ENCODE peak calls at places on chromosomes 2 and 18, in five cellular contexts. One of them, this sample, is unnamed.

GRCh38 chr2:96509847-96510230 is 4.7 kb upstream of the NEURL3 start:
- DNase-seq in epithelial cell of proximal tubule: no peak
- DNase-seq in ovary: no peak
- DNase-seq in fibroblast of mammary gland: no peak
- DNase-seq in NB4: no peak
- DNase-seq in this sample: no peak

GRCh38 chr2:97716695-97717617 is 3.6 kb downstream of the ZAP70 start:
- DNase-seq in epithelial cell of proximal tubule: no peak
- DNase-seq in ovary: no peak
- DNase-seq in fibroblast of mammary gland: no peak
- DNase-seq in NB4: no peak
- DNase-seq in this sample: peak

GRCh38 chr18:67010916-67011315 is 407.0 kb upstream of the CDH19 start:
- DNase-seq in epithelial cell of proximal tubule: peak
- DNase-seq in ovary: no peak
- DNase-seq in fibroblast of mammary gland: peak
- DNase-seq in NB4: no peak
- DNase-seq in this sample: no peak

GRCh38 chr2:27965841-27966240 is 75.3 kb downstream of the BABAM2 start:
- DNase-seq in epithelial cell of proximal tubule: no peak
- DNase-seq in ovary: no peak
- DNase-seq in fibroblast of mammary gland: no peak
- DNase-seq in NB4: no peak
- DNase-seq in this sample: no peak

GRCh38 chr2:107303964-107304363 is 418.0 kb upstream of the ST6GAL2 start:
- DNase-seq in epithelial cell of proximal tubule: no peak
- DNase-seq in ovary: no peak
- DNase-seq in fibroblast of mammary gland: peak
- DNase-seq in NB4: peak
- DNase-seq in this sample: no peak

GRCh38 chr2:135281375-135281774 is 229.3 kb downstream of the RAB3GAP1 start:
- DNase-seq in epithelial cell of proximal tubule: no peak
- DNase-seq in ovary: no peak
- DNase-seq in fibroblast of mammary gland: no peak
- DNase-seq in NB4: no peak
- DNase-seq in this sample: no peak

GRCh38 chr2:110674620-110675555 is 3.0 kb downstream of the BUB1 start:
- DNase-seq in epithelial cell of proximal tubule: peak
- DNase-seq in ovary: no peak
- DNase-seq in fibroblast of mammary gland: peak
- DNase-seq in NB4: peak
- DNase-seq in this sample: peak

GRCh38 chr2:48343571-48344440 is 186.1 kb upstream of the STON1 start:
- DNase-seq in epithelial cell of proximal tubule: no peak
- DNase-seq in ovary: no peak
- DNase-seq in fibroblast of mammary gland: peak
- DNase-seq in NB4: no peak
- DNase-seq in this sample: no peak

GRCh38 chr2:143329288-143329687 is 200.1 kb downstream of the ARHGAP15 start:
- DNase-seq in epithelial cell of proximal tubule: no peak
- DNase-seq in ovary: no peak
- DNase-seq in fibroblast of mammary gland: no peak
- DNase-seq in NB4: no peak
- DNase-seq in this sample: no peak

GRCh38 chr2:98412751-98413445 is 31.8 kb upstream of the INPP4A start:
- DNase-seq in epithelial cell of proximal tubule: peak
- DNase-seq in ovary: no peak
- DNase-seq in fibroblast of mammary gland: peak
- DNase-seq in NB4: peak
- DNase-seq in this sample: peak

GRCh38 chr2:85971369-85971768 is 82.6 kb upstream of the ST3GAL5 start:
- DNase-seq in epithelial cell of proximal tubule: no peak
- DNase-seq in ovary: no peak
- DNase-seq in fibroblast of mammary gland: peak
- DNase-seq in NB4: no peak
- DNase-seq in this sample: no peak

GRCh38 chr2:121409388-121409787 is 121.3 kb upstream of the RNU4ATAC start:
- DNase-seq in epithelial cell of proximal tubule: no peak
- DNase-seq in ovary: no peak
- DNase-seq in fibroblast of mammary gland: no peak
- DNase-seq in NB4: no peak
- DNase-seq in this sample: no peak

GRCh38 chr18:38539373-38539772 is 973.8 kb upstream of the CELF4 start:
- DNase-seq in epithelial cell of proximal tubule: no peak
- DNase-seq in ovary: no peak
- DNase-seq in fibroblast of mammary gland: no peak
- DNase-seq in NB4: no peak
- DNase-seq in this sample: no peak

GRCh38 chr2:239328306-239329191 is 72.3 kb downstream of the HDAC4 start:
- DNase-seq in epithelial cell of proximal tubule: no peak
- DNase-seq in ovary: peak
- DNase-seq in fibroblast of mammary gland: peak
- DNase-seq in NB4: no peak
- DNase-seq in this sample: peak

GRCh38 chr2:74540291-74540690 is 10.6 kb downstream of the HTRA2 start:
- DNase-seq in epithelial cell of proximal tubule: no peak
- DNase-seq in ovary: no peak
- DNase-seq in fibroblast of mammary gland: peak
- DNase-seq in NB4: no peak
- DNase-seq in this sample: no peak

GRCh38 chr18:49725809-49726514 is 87.4 kb downstream of the ACAA2 start:
- DNase-seq in epithelial cell of proximal tubule: peak
- DNase-seq in ovary: peak
- DNase-seq in fibroblast of mammary gland: peak
- DNase-seq in NB4: peak
- DNase-seq in this sample: peak

GRCh38 chr2:204691911-204692510 is 146.7 kb downstream of the PARD3B start:
- DNase-seq in epithelial cell of proximal tubule: peak
- DNase-seq in ovary: peak
- DNase-seq in fibroblast of mammary gland: peak
- DNase-seq in NB4: peak
- DNase-seq in this sample: peak

GRCh38 chr2:77566582-77566981 is 44.4 kb upstream of the LRRTM4 start:
- DNase-seq in epithelial cell of proximal tubule: peak
- DNase-seq in ovary: no peak
- DNase-seq in fibroblast of mammary gland: no peak
- DNase-seq in NB4: no peak
- DNase-seq in this sample: no peak

GRCh38 chr2:72211777-72212515 is 64.3 kb upstream of the CYP26B1 start:
- DNase-seq in epithelial cell of proximal tubule: peak
- DNase-seq in ovary: no peak
- DNase-seq in fibroblast of mammary gland: peak
- DNase-seq in NB4: no peak
- DNase-seq in this sample: no peak

GRCh38 chr2:223916181-223916900 is 28.8 kb downstream of the WDFY1 start:
- DNase-seq in epithelial cell of proximal tubule: no peak
- DNase-seq in ovary: no peak
- DNase-seq in fibroblast of mammary gland: no peak
- DNase-seq in NB4: no peak
- DNase-seq in this sample: no peak

GRCh38 chr18:47926101-47926850 is 4.2 kb downstream of the SMAD2 start:
- DNase-seq in epithelial cell of proximal tubule: no peak
- DNase-seq in ovary: no peak
- DNase-seq in fibroblast of mammary gland: no peak
- DNase-seq in NB4: no peak
- DNase-seq in this sample: no peak

GRCh38 chr18:5817821-5818220 is 77.5 kb downstream of the TMEM200C start:
- DNase-seq in epithelial cell of proximal tubule: no peak
- DNase-seq in ovary: no peak
- DNase-seq in fibroblast of mammary gland: no peak
- DNase-seq in NB4: no peak
- DNase-seq in this sample: no peak

GRCh38 chr2:112636605-112637288 is 9.0 kb upstream of the SLC20A1 start:
- DNase-seq in epithelial cell of proximal tubule: no peak
- DNase-seq in ovary: no peak
- DNase-seq in fibroblast of mammary gland: no peak
- DNase-seq in NB4: peak
- DNase-seq in this sample: no peak

GRCh38 chr18:68035709-68036522 is 519.4 kb upstream of the DSEL start:
- DNase-seq in epithelial cell of proximal tubule: no peak
- DNase-seq in ovary: no peak
- DNase-seq in fibroblast of mammary gland: peak
- DNase-seq in NB4: peak
- DNase-seq in this sample: no peak

GRCh38 chr2:19352946-19353720 is 5.3 kb downstream of the OSR1 start:
- DNase-seq in epithelial cell of proximal tubule: no peak
- DNase-seq in ovary: no peak
- DNase-seq in fibroblast of mammary gland: no peak
- DNase-seq in NB4: no peak
- DNase-seq in this sample: peak

DNA sequence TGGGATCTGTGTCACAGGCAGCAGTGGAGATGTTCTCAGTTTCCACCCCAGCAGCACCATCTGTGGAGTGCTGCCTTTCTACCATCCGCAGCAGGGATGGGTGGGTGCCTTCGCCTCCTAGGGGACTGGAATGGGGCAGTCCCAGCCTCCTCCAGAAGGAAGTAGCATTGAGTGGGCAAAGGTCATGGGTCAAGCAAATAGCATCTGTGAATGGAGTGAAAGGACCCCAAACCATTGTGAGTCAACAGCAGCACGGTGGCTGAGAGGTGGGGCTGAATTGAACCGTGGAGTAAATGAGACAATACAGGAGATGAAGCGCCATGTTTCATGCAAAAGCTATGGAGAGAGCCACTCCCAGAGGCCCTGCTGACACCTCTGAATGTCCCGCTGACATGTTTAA is 9.7 kb downstream of the GPR55 start:
- DNase-seq in epithelial cell of proximal tubule: no peak
- DNase-seq in ovary: no peak
- DNase-seq in fibroblast of mammary gland: no peak
- DNase-seq in NB4: no peak
- DNase-seq in this sample: no peak
- H3K4me3 ChIP-seq in epithelial cell of proximal tubule: no peak
- H3K4me3 ChIP-seq in ovary: no peak
- H3K4me3 ChIP-seq in fibroblast of mammary gland: no peak
- H3K4me3 ChIP-seq in NB4: no peak
- H3K4me3 ChIP-seq in this sample: no peak

GRCh38 chr2:201120500-201120899 is 4.5 kb downstream of the CFLAR start:
- DNase-seq in epithelial cell of proximal tubule: no peak
- DNase-seq in ovary: no peak
- DNase-seq in fibroblast of mammary gland: no peak
- DNase-seq in NB4: peak
- DNase-seq in this sample: no peak
- H3K4me3 ChIP-seq in epithelial cell of proximal tubule: peak
- H3K4me3 ChIP-seq in ovary: peak
- H3K4me3 ChIP-seq in fibroblast of mammary gland: no peak
- H3K4me3 ChIP-seq in NB4: peak
- H3K4me3 ChIP-seq in this sample: no peak

GRCh38 chr2:69013837-69014796 is 1.1 kb downstream of the ANTXR1 start:
- DNase-seq in epithelial cell of proximal tubule: no peak
- DNase-seq in ovary: peak
- DNase-seq in fibroblast of mammary gland: peak
- DNase-seq in NB4: no peak
- DNase-seq in this sample: peak
- H3K4me3 ChIP-seq in epithelial cell of proximal tubule: peak
- H3K4me3 ChIP-seq in ovary: peak
- H3K4me3 ChIP-seq in fibroblast of mammary gland: peak
- H3K4me3 ChIP-seq in NB4: peak
- H3K4me3 ChIP-seq in this sample: peak

GRCh38 chr2:3706892-3707291 is 3.5 kb downstream of the DCDC2C start:
- DNase-seq in epithelial cell of proximal tubule: no peak
- DNase-seq in ovary: no peak
- DNase-seq in fibroblast of mammary gland: no peak
- DNase-seq in NB4: no peak
- DNase-seq in this sample: no peak

GRCh38 chr2:3704647-3705046 is 1.3 kb downstream of the DCDC2C start:
- DNase-seq in epithelial cell of proximal tubule: no peak
- DNase-seq in ovary: no peak
- DNase-seq in fibroblast of mammary gland: no peak
- DNase-seq in NB4: no peak
- DNase-seq in this sample: no peak

GRCh38 chr2:3703236-3703682 is at the start of gene DCDC2C:
- DNase-seq in epithelial cell of proximal tubule: no peak
- DNase-seq in ovary: no peak
- DNase-seq in fibroblast of mammary gland: no peak
- DNase-seq in NB4: no peak
- DNase-seq in this sample: no peak

GRCh38 chr2:3705808-3706207 is 2.4 kb downstream of the DCDC2C start:
- DNase-seq in epithelial cell of proximal tubule: no peak
- DNase-seq in ovary: no peak
- DNase-seq in fibroblast of mammary gland: no peak
- DNase-seq in NB4: no peak
- DNase-seq in this sample: no peak

DNA sequence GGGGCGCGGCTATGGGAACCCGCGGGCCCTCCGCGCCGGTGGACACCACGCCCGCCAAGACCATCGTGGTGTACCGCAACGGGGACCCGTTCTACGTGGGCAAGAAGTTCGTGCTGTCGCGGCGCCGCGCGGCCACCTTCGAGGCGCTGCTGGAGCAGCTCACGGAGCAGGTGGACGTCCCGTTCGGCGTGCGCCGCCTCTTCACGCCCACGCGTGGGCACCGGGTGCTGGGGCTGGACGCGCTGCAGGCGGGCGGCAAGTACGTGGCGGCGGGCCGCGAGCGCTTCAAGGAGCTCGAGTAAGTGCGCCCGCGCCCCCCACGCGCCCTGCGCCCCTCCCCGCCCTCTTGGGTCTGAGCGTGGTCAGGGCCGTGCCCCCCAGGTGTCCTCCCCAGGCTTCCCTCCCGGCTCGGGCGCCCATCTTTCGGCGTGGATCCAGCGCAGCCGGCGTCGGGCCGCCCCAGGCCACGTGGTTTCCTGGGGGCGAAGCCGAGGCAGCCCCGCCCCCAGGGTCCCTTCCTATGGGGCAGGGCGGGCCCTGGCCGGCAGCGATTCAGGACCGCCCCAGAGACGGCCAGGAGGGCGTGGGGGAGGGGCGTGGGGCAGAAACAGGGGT is 473 bp downstream of the DCDC2C start:
- DNase-seq in epithelial cell of proximal tubule: no peak
- DNase-seq in ovary: no peak
- DNase-seq in fibroblast of mammary gland: no peak
- DNase-seq in NB4: no peak
- DNase-seq in this sample: no peak
- H3K4me3 ChIP-seq in epithelial cell of proximal tubule: no peak
- H3K4me3 ChIP-seq in ovary: no peak
- H3K4me3 ChIP-seq in fibroblast of mammary gland: no peak
- H3K4me3 ChIP-seq in NB4: no peak
- H3K4me3 ChIP-seq in this sample: peak